ENCODE peak calls at places on chromosomes 16 and 17, in six cellular contexts. One of them, this sample, is unnamed.

GRCh38 chr16:20857281-20857680 is 42.9 kb downstream of the DCUN1D3 start:
- DNase-seq in transverse colon: no peak
- DNase-seq in H1: no peak
- DNase-seq in A549: no peak
- DNase-seq in K562: no peak
- DNase-seq in stomach: no peak
- DNase-seq in this sample: no peak

GRCh38 chr17:66426397-66427033 is 124.1 kb downstream of the PRKCA start:
- DNase-seq in transverse colon: peak
- DNase-seq in H1: no peak
- DNase-seq in A549: peak
- DNase-seq in K562: peak
- DNase-seq in stomach: no peak
- DNase-seq in this sample: no peak

GRCh38 chr16:55039511-55039910 is 108.8 kb downstream of the IRX5 start:
- DNase-seq in transverse colon: no peak
- DNase-seq in H1: no peak
- DNase-seq in A549: no peak
- DNase-seq in K562: no peak
- DNase-seq in stomach: no peak
- DNase-seq in this sample: no peak

GRCh38 chr17:65139045-65139764 is 2.0 kb downstream of the RGS9 start:
- DNase-seq in transverse colon: no peak
- DNase-seq in H1: no peak
- DNase-seq in A549: no peak
- DNase-seq in K562: no peak
- DNase-seq in stomach: no peak
- DNase-seq in this sample: no peak

GRCh38 chr16:9072806-9073341 is 18.6 kb upstream of the HAPSTR1 start:
- DNase-seq in transverse colon: no peak
- DNase-seq in H1: no peak
- DNase-seq in A549: no peak
- DNase-seq in K562: no peak
- DNase-seq in stomach: no peak
- DNase-seq in this sample: no peak

GRCh38 chr17:46027326-46028325 is 28.6 kb downstream of the STH start:
- DNase-seq in transverse colon: no peak
- DNase-seq in H1: no peak
- DNase-seq in A549: no peak
- DNase-seq in K562: no peak
- DNase-seq in stomach: no peak
- DNase-seq in this sample: no peak

GRCh38 chr16:30458561-30459394 is 13.1 kb upstream of the SEPHS2 start:
- DNase-seq in transverse colon: peak
- DNase-seq in H1: no peak
- DNase-seq in A549: no peak
- DNase-seq in K562: no peak
- DNase-seq in stomach: peak
- DNase-seq in this sample: no peak

GRCh38 chr16:73427177-73427576 is 379.2 kb upstream of the ZFHX3 start:
- DNase-seq in transverse colon: no peak
- DNase-seq in H1: no peak
- DNase-seq in A549: no peak
- DNase-seq in K562: no peak
- DNase-seq in stomach: no peak
- DNase-seq in this sample: no peak

GRCh38 chr17:18156171-18156975 is 27.3 kb upstream of the ALKBH5 start:
- DNase-seq in transverse colon: no peak
- DNase-seq in H1: no peak
- DNase-seq in A549: peak
- DNase-seq in K562: no peak
- DNase-seq in stomach: no peak
- DNase-seq in this sample: no peak

GRCh38 chr16:57134982-57135381 is 42.6 kb downstream of the CPNE2 start:
- DNase-seq in transverse colon: peak
- DNase-seq in H1: no peak
- DNase-seq in A549: no peak
- DNase-seq in K562: no peak
- DNase-seq in stomach: no peak
- DNase-seq in this sample: no peak

GRCh38 chr16:82587289-82587688 is 39.5 kb upstream of the CDH13 start:
- DNase-seq in transverse colon: no peak
- DNase-seq in H1: no peak
- DNase-seq in A549: no peak
- DNase-seq in K562: no peak
- DNase-seq in stomach: no peak
- DNase-seq in this sample: no peak

GRCh38 chr17:78890111-78890897 is 12.7 kb downstream of the CEP295NL start:
- DNase-seq in transverse colon: peak
- DNase-seq in H1: no peak
- DNase-seq in A549: no peak
- DNase-seq in K562: no peak
- DNase-seq in stomach: peak
- DNase-seq in this sample: no peak

GRCh38 chr16:11779074-11779473 is 18.0 kb downstream of the ZC3H7A start:
- DNase-seq in transverse colon: no peak
- DNase-seq in H1: no peak
- DNase-seq in A549: no peak
- DNase-seq in K562: no peak
- DNase-seq in stomach: no peak
- DNase-seq in this sample: no peak

GRCh38 chr16:85519540-85520231 is 93.4 kb upstream of the GSE1 start:
- DNase-seq in transverse colon: no peak
- DNase-seq in H1: no peak
- DNase-seq in A549: no peak
- DNase-seq in K562: no peak
- DNase-seq in stomach: no peak
- DNase-seq in this sample: no peak

GRCh38 chr17:78466786-78467715 is 88.6 kb downstream of the PGS1 start:
- DNase-seq in transverse colon: no peak
- DNase-seq in H1: no peak
- DNase-seq in A549: no peak
- DNase-seq in K562: no peak
- DNase-seq in stomach: no peak
- DNase-seq in this sample: no peak

GRCh38 chr16:23248261-23249194 is 53.6 kb upstream of the SCNN1B start:
- DNase-seq in transverse colon: no peak
- DNase-seq in H1: no peak
- DNase-seq in A549: no peak
- DNase-seq in K562: no peak
- DNase-seq in stomach: no peak
- DNase-seq in this sample: no peak

GRCh38 chr16:60107920-60108319 is 1373.8 kb upstream of the GOT2 start:
- DNase-seq in transverse colon: no peak
- DNase-seq in H1: no peak
- DNase-seq in A549: no peak
- DNase-seq in K562: no peak
- DNase-seq in stomach: no peak
- DNase-seq in this sample: no peak

GRCh38 chr17:69870751-69871199 is 204.2 kb upstream of the KCNJ16 start:
- DNase-seq in transverse colon: no peak
- DNase-seq in H1: no peak
- DNase-seq in A549: no peak
- DNase-seq in K562: no peak
- DNase-seq in stomach: no peak
- DNase-seq in this sample: no peak

GRCh38 chr17:2954898-2955445 is 108.4 kb downstream of the OR1D5 start:
- DNase-seq in transverse colon: no peak
- DNase-seq in H1: no peak
- DNase-seq in A549: peak
- DNase-seq in K562: no peak
- DNase-seq in stomach: peak
- DNase-seq in this sample: no peak

GRCh38 chr17:65936013-65936412 is 255.9 kb downstream of the CEP112 start:
- DNase-seq in transverse colon: no peak
- DNase-seq in H1: no peak
- DNase-seq in A549: no peak
- DNase-seq in K562: no peak
- DNase-seq in stomach: no peak
- DNase-seq in this sample: no peak

GRCh38 chr17:20032636-20033035 is 23.5 kb downstream of the SPECC1 start:
- DNase-seq in transverse colon: no peak
- DNase-seq in H1: no peak
- DNase-seq in A549: no peak
- DNase-seq in K562: no peak
- DNase-seq in stomach: no peak
- DNase-seq in this sample: no peak

GRCh38 chr17:50268632-50269287 is 5.5 kb upstream of the TMEM92 start:
- DNase-seq in transverse colon: peak
- DNase-seq in H1: peak
- DNase-seq in A549: no peak
- DNase-seq in K562: no peak
- DNase-seq in stomach: peak
- DNase-seq in this sample: peak
- TF ChIP-seq CTCF in transverse colon: no peak
- TF ChIP-seq CTCF in H1: no peak
- TF ChIP-seq CTCF in A549: no peak
- TF ChIP-seq CTCF in K562: no peak
- TF ChIP-seq CTCF in stomach: no peak
- TF ChIP-seq CTCF in this sample: no peak

GRCh38 chr16:89672177-89672941 is 14.1 kb upstream of the CDK10 start:
- DNase-seq in transverse colon: no peak
- DNase-seq in H1: no peak
- DNase-seq in A549: no peak
- DNase-seq in K562: no peak
- DNase-seq in stomach: no peak
- DNase-seq in this sample: no peak

GRCh38 chr16:89667633-89668032 is 10.0 kb downstream of the SPATA33 start:
- DNase-seq in transverse colon: no peak
- DNase-seq in H1: no peak
- DNase-seq in A549: no peak
- DNase-seq in K562: peak
- DNase-seq in stomach: no peak
- DNase-seq in this sample: no peak

GRCh38 chr16:89669755-89670154 is 12.1 kb downstream of the SPATA33 start:
- DNase-seq in transverse colon: no peak
- DNase-seq in H1: no peak
- DNase-seq in A549: no peak
- DNase-seq in K562: no peak
- DNase-seq in stomach: no peak
- DNase-seq in this sample: no peak

GRCh38 chr16:89670496-89671431 is 13.1 kb downstream of the SPATA33 start:
- DNase-seq in transverse colon: no peak
- DNase-seq in H1: no peak
- DNase-seq in A549: no peak
- DNase-seq in K562: no peak
- DNase-seq in stomach: no peak
- DNase-seq in this sample: no peak

GRCh38 chr16:89668790-89669158 is 11.1 kb downstream of the SPATA33 start:
- DNase-seq in transverse colon: no peak
- DNase-seq in H1: no peak
- DNase-seq in A549: no peak
- DNase-seq in K562: no peak
- DNase-seq in stomach: no peak
- DNase-seq in this sample: no peak
- H3K4me3 ChIP-seq in transverse colon: no peak
- H3K4me3 ChIP-seq in H1: no peak
- H3K4me3 ChIP-seq in A549: no peak
- H3K4me3 ChIP-seq in K562: no peak
- H3K4me3 ChIP-seq in stomach: no peak
- H3K4me3 ChIP-seq in this sample: no peak

GRCh38 chr17:44555056-44555455 is 2.2 kb upstream of the FZD2 start:
- DNase-seq in transverse colon: no peak
- DNase-seq in H1: no peak
- DNase-seq in A549: no peak
- DNase-seq in K562: no peak
- DNase-seq in stomach: no peak
- DNase-seq in this sample: no peak

GRCh38 chr17:44556114-44556853 is 1.0 kb upstream of the FZD2 start:
- DNase-seq in transverse colon: peak
- DNase-seq in H1: peak
- DNase-seq in A549: peak
- DNase-seq in K562: peak
- DNase-seq in stomach: peak
- DNase-seq in this sample: peak

GRCh38 chr17:44558349-44559287 is 1.3 kb downstream of the FZD2 start:
- DNase-seq in transverse colon: no peak
- DNase-seq in H1: no peak
- DNase-seq in A549: no peak
- DNase-seq in K562: no peak
- DNase-seq in stomach: no peak
- DNase-seq in this sample: peak

GRCh38 chr17:44557653-44558285 is 485 bp downstream of the FZD2 start:
- DNase-seq in transverse colon: peak
- DNase-seq in H1: peak
- DNase-seq in A549: peak
- DNase-seq in K562: no peak
- DNase-seq in stomach: peak
- DNase-seq in this sample: peak

DNA sequence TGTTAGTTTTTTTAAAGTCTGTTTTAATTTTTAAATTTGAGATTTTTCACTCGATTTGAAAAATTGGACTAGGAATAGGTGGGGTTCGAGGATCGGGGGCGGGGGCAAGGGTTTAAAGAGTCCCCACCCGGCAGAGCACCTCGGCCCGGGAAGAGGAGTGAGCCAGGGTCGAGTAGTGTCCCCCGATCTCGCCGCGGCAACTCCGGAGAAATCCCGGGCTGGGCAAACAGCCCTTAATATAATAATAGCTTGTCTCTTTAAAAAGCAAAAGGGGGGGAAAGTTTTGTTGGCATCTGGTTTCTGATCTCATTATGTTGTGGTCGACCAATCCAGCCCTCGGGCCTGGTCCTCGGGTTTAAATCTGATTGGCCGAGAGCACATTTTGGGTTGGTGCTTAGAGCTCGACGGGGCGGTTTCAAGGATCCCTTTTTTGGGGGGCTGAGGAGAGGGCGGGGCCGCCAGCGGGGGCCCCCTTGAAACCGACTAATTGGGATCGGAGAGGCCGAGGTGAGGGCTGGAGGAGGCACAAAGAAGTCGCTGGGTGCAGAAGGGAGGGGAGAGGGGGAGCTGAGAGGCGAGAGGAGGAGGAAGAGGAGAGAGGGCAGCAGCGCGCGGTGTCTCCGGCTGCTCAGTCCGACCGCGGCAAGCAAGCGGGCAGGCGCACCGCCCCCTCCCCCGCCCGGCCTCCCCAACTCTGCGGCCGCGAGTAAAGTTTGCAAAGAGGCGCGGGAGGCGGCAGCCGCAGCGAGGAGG is at the start of gene FZD2:
- DNase-seq in transverse colon: peak
- DNase-seq in H1: peak
- DNase-seq in A549: peak
- DNase-seq in K562: peak
- DNase-seq in stomach: peak
- DNase-seq in this sample: peak
- TF ChIP-seq EP300 in transverse colon: no peak
- TF ChIP-seq EP300 in H1: no peak
- TF ChIP-seq EP300 in A549: no peak
- TF ChIP-seq EP300 in K562: no peak
- TF ChIP-seq EP300 in stomach: no peak
- TF ChIP-seq EP300 in this sample: no peak

DNA sequence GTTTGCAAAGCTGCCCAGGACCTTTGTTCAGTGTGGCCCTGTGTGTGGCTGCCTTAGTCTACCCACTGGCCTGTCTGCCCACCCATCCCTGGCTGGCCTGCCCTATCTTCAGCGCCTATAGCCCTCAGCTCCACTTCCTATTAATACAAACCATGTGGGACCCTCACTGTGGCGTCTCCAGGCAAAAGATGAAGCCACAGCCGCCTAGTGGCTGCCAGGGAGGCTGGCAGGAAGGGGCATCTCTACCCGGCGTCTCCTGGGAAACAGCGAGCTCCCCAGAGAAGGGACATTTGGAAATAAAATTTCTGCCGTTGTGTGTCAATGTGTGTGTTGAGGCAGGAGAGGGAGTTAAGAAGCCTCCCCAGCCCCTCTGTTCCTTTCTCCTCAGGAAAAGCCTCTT is 31.5 kb downstream of the NEUROD2 start:
- DNase-seq in transverse colon: no peak
- DNase-seq in H1: peak
- DNase-seq in A549: peak
- DNase-seq in K562: no peak
- DNase-seq in stomach: no peak
- DNase-seq in this sample: no peak
- TF ChIP-seq CTCF in transverse colon: peak
- TF ChIP-seq CTCF in H1: peak
- TF ChIP-seq CTCF in A549: peak
- TF ChIP-seq CTCF in K562: peak
- TF ChIP-seq CTCF in stomach: peak
- TF ChIP-seq CTCF in this sample: no peak